ENCODE peak calls at places on chromosome 2, in four cellular contexts. H, V, K and R are unnamed samples.

GRCh38 chr2:25257931-25258771 is 83.6 kb downstream of the DNMT3A start:
- DNase-seq in H (no peak), V (no peak), K (no peak), R (no peak)

GRCh38 chr2:159711562-159712193 is 628 bp upstream of the MARCHF7 start:
- DNase-seq in K (no peak), H (no peak), V (no peak), R (no peak)

GRCh38 chr2:178761759-178762371 is 45.4 kb downstream of the TTN start:
- DNase-seq in V (peak), H (peak), K (peak), R (peak)

GRCh38 chr2:12352891-12353290 is 363.8 kb upstream of the TRIB2 start:
- DNase-seq in K (no peak), V (no peak), H (no peak), R (no peak)

GRCh38 chr2:237841051-237841450 is 18.4 kb upstream of the RAMP1 start:
- DNase-seq in K (no peak), V (no peak), H (no peak), R (no peak)

GRCh38 chr2:239882335-239882734 is 142.8 kb downstream of the NDUFA10 start:
- DNase-seq in K (peak), H (peak), V (peak), R (peak)

GRCh38 chr2:111031546-111032484 is 88.9 kb upstream of the BCL2L11 start:
- DNase-seq in V (no peak), H (no peak), K (no peak), R (no peak)

GRCh38 chr2:145416640-145417039 is 896.7 kb upstream of the ZEB2 start:
- DNase-seq in V (no peak), H (no peak), K (peak), R (no peak)

GRCh38 chr2:121329786-121330185 is 44.8 kb upstream of the TFCP2L1 start:
- DNase-seq in H (no peak), K (no peak), V (no peak), R (no peak)

GRCh38 chr2:109712746-109713145 is 81.4 kb upstream of the RGPD5 start:
- DNase-seq in K (no peak), H (no peak), V (no peak), R (no peak)

GRCh38 chr2:20509301-20509765 is 62.5 kb downstream of the RHOB start:
- DNase-seq in H (no peak), V (no peak), K (no peak), R (no peak)

GRCh38 chr2:232635820-232636219 is 2.4 kb downstream of the EFHD1 start:
- DNase-seq in H (no peak), V (no peak), K (no peak), R (no peak)

GRCh38 chr2:72892506-72893173 is 5.4 kb downstream of the SPR start:
- DNase-seq in H (peak), V (no peak), K (peak), R (peak)

GRCh38 chr2:225276207-225276606 is 123.3 kb upstream of the NYAP2 start:
- DNase-seq in H (no peak), V (no peak), K (no peak), R (no peak)

GRCh38 chr2:155095613-155096012 is 397.1 kb downstream of the KCNJ3 start:
- DNase-seq in V (no peak), H (no peak), K (no peak), R (no peak)

GRCh38 chr2:11788725-11789124 is 42.3 kb downstream of the LPIN1 start:
- DNase-seq in H (no peak), V (no peak), K (no peak), R (no peak)

GRCh38 chr2:8821276-8822217 is 15.9 kb downstream of the KIDINS220 start:
- DNase-seq in K (no peak), H (no peak), V (no peak), R (no peak)

GRCh38 chr2:70029814-70030409 is 57.4 kb upstream of the PCBP1 start:
- DNase-seq in H (no peak), K (peak), V (no peak), R (peak)